ENCODE peak calls at places on chromosomes 3 and 15, in ten cellular contexts. One of them, this sample, is unnamed.

GRCh38 chr3:106438916-106439315 is 570.1 kb upstream of the CBLB start:
- DNase-seq in tibial nerve: no peak
- DNase-seq in iris pigment epithelial cell: no peak
- DNase-seq in frontal cortex: no peak
- DNase-seq in hippocampal formation: no peak
- DNase-seq in GM23338: no peak
- DNase-seq in colonic mucosa: no peak
- DNase-seq in brain microvascular endothelial cell: no peak
- DNase-seq in T-helper 1 cell: no peak
- DNase-seq in WTC11: no peak
- DNase-seq in this sample: no peak

GRCh38 chr15:57554063-57554820 is 37.5 kb upstream of the MYZAP start:
- DNase-seq in tibial nerve: no peak
- DNase-seq in iris pigment epithelial cell: peak
- DNase-seq in frontal cortex: no peak
- DNase-seq in hippocampal formation: peak
- DNase-seq in GM23338: no peak
- DNase-seq in colonic mucosa: no peak
- DNase-seq in brain microvascular endothelial cell: no peak
- DNase-seq in T-helper 1 cell: no peak
- DNase-seq in WTC11: no peak
- DNase-seq in this sample: no peak

GRCh38 chr3:104909188-104909587 is 457.5 kb upstream of the ALCAM start:
- DNase-seq in tibial nerve: no peak
- DNase-seq in iris pigment epithelial cell: peak
- DNase-seq in frontal cortex: no peak
- DNase-seq in hippocampal formation: no peak
- DNase-seq in GM23338: no peak
- DNase-seq in colonic mucosa: no peak
- DNase-seq in brain microvascular endothelial cell: peak
- DNase-seq in T-helper 1 cell: no peak
- DNase-seq in WTC11: no peak
- DNase-seq in this sample: no peak

GRCh38 chr3:178454714-178455113 is 81.5 kb upstream of the KCNMB2 start:
- DNase-seq in tibial nerve: peak
- DNase-seq in iris pigment epithelial cell: peak
- DNase-seq in frontal cortex: no peak
- DNase-seq in hippocampal formation: peak
- DNase-seq in GM23338: no peak
- DNase-seq in colonic mucosa: no peak
- DNase-seq in brain microvascular endothelial cell: peak
- DNase-seq in T-helper 1 cell: no peak
- DNase-seq in WTC11: no peak
- DNase-seq in this sample: no peak

GRCh38 chr3:126464494-126464893 is 11.2 kb downstream of the ZXDC start:
- DNase-seq in tibial nerve: no peak
- DNase-seq in iris pigment epithelial cell: no peak
- DNase-seq in frontal cortex: no peak
- DNase-seq in hippocampal formation: no peak
- DNase-seq in GM23338: no peak
- DNase-seq in colonic mucosa: no peak
- DNase-seq in brain microvascular endothelial cell: no peak
- DNase-seq in T-helper 1 cell: no peak
- DNase-seq in WTC11: no peak
- DNase-seq in this sample: no peak

GRCh38 chr15:28935316-28935715 is 49.5 kb downstream of the APBA2 start:
- DNase-seq in tibial nerve: no peak
- DNase-seq in iris pigment epithelial cell: no peak
- DNase-seq in frontal cortex: no peak
- DNase-seq in hippocampal formation: no peak
- DNase-seq in GM23338: peak
- DNase-seq in colonic mucosa: no peak
- DNase-seq in brain microvascular endothelial cell: no peak
- DNase-seq in T-helper 1 cell: peak
- DNase-seq in WTC11: peak
- DNase-seq in this sample: peak

GRCh38 chr3:149968216-149968615 is 2.5 kb downstream of the PFN2 start:
- DNase-seq in tibial nerve: no peak
- DNase-seq in iris pigment epithelial cell: peak
- DNase-seq in frontal cortex: no peak
- DNase-seq in hippocampal formation: no peak
- DNase-seq in GM23338: peak
- DNase-seq in colonic mucosa: no peak
- DNase-seq in brain microvascular endothelial cell: peak
- DNase-seq in T-helper 1 cell: no peak
- DNase-seq in WTC11: no peak
- DNase-seq in this sample: no peak

GRCh38 chr3:13600950-13601691 is 52.2 kb downstream of the FBLN2 start:
- DNase-seq in tibial nerve: no peak
- DNase-seq in iris pigment epithelial cell: peak
- DNase-seq in frontal cortex: no peak
- DNase-seq in hippocampal formation: no peak
- DNase-seq in GM23338: no peak
- DNase-seq in colonic mucosa: no peak
- DNase-seq in brain microvascular endothelial cell: peak
- DNase-seq in T-helper 1 cell: no peak
- DNase-seq in WTC11: no peak
- DNase-seq in this sample: no peak

GRCh38 chr15:80730931-80731330 is 35.8 kb downstream of the ABHD17C start:
- DNase-seq in tibial nerve: no peak
- DNase-seq in iris pigment epithelial cell: peak
- DNase-seq in frontal cortex: no peak
- DNase-seq in hippocampal formation: no peak
- DNase-seq in GM23338: no peak
- DNase-seq in colonic mucosa: no peak
- DNase-seq in brain microvascular endothelial cell: no peak
- DNase-seq in T-helper 1 cell: no peak
- DNase-seq in WTC11: no peak
- DNase-seq in this sample: no peak

GRCh38 chr3:158794936-158795518 is 6.8 kb upstream of the MFSD1 start:
- DNase-seq in tibial nerve: no peak
- DNase-seq in iris pigment epithelial cell: peak
- DNase-seq in frontal cortex: no peak
- DNase-seq in hippocampal formation: no peak
- DNase-seq in GM23338: peak
- DNase-seq in colonic mucosa: no peak
- DNase-seq in brain microvascular endothelial cell: peak
- DNase-seq in T-helper 1 cell: peak
- DNase-seq in WTC11: no peak
- DNase-seq in this sample: no peak

GRCh38 chr3:37072892-37073291 is 79.6 kb downstream of the MLH1 start:
- DNase-seq in tibial nerve: no peak
- DNase-seq in iris pigment epithelial cell: peak
- DNase-seq in frontal cortex: no peak
- DNase-seq in hippocampal formation: no peak
- DNase-seq in GM23338: no peak
- DNase-seq in colonic mucosa: peak
- DNase-seq in brain microvascular endothelial cell: peak
- DNase-seq in T-helper 1 cell: no peak
- DNase-seq in WTC11: no peak
- DNase-seq in this sample: no peak

GRCh38 chr3:49855662-49856061 is 702 bp downstream of the TRAIP start:
- DNase-seq in tibial nerve: no peak
- DNase-seq in iris pigment epithelial cell: no peak
- DNase-seq in frontal cortex: no peak
- DNase-seq in hippocampal formation: no peak
- DNase-seq in GM23338: no peak
- DNase-seq in colonic mucosa: no peak
- DNase-seq in brain microvascular endothelial cell: no peak
- DNase-seq in T-helper 1 cell: no peak
- DNase-seq in WTC11: no peak
- DNase-seq in this sample: no peak

This sample was measured in nephron progenitor cell.